ENCODE peak calls at places on chromosomes 4 and X, in five cellular contexts. Y is colonic mucosa, T is fibroblast of lung, M is GM10248, L is WERI-Rb-1. K is an unnamed sample.

GRCh38 chrX:2423293-2423692 is 77.5 kb downstream of the DHRSX start:
- DNase-seq in Y (no peak), T (peak), M (no peak), L (no peak), K (no peak)

GRCh38 chrX:101260435-101260834 is 30.7 kb downstream of the TAF7L start:
- DNase-seq in Y (no peak), T (no peak), M (no peak), L (peak), K (no peak)

GRCh38 chr4:75800972-75801371 is 76.6 kb downstream of the USO1 start:
- DNase-seq in Y (no peak), T (no peak), M (no peak), L (no peak), K (no peak)

GRCh38 chr4:98908182-98908581 is 20.8 kb downstream of the EIF4E start:
- DNase-seq in Y (no peak), T (peak), M (no peak), L (no peak), K (no peak)

GRCh38 chr4:94253036-94253435 is 45.4 kb downstream of the SMARCAD1 start:
- DNase-seq in Y (no peak), T (peak), M (no peak), L (no peak), K (no peak)

GRCh38 chr4:86595426-86595805 is 1.3 kb downstream of the PTPN13 start:
- DNase-seq in Y (no peak), T (peak), M (no peak), L (peak), K (no peak)

GRCh38 chrX:135345328-135345645 is 36.0 kb downstream of the ETDC start:
- DNase-seq in Y (peak), T (peak), M (no peak), L (no peak), K (no peak)

GRCh38 chrX:74259879-74260491 is 44.0 kb upstream of the ZCCHC13 start:
- DNase-seq in Y (no peak), T (no peak), M (no peak), L (no peak), K (no peak)

GRCh38 chr4:121675715-121676114 is 21.1 kb downstream of the ANXA5 start:
- DNase-seq in Y (no peak), T (peak), M (no peak), L (no peak), K (no peak)

GRCh38 chr4:3293410-3294391 is 880 bp downstream of the RGS12 start:
- DNase-seq in Y (peak), T (no peak), M (no peak), L (no peak), K (no peak)

GRCh38 chrX:19658030-19658429 is 142.7 kb upstream of the MAP3K15 start:
- DNase-seq in Y (no peak), T (peak), M (no peak), L (no peak), K (no peak)

GRCh38 chrX:136528645-136529315 is 3.2 kb upstream of the VGLL1 start:
- DNase-seq in Y (no peak), T (no peak), M (no peak), L (no peak), K (no peak)

GRCh38 chrX:129791961-129792570 is 12.3 kb downstream of the SASH3 start:
- DNase-seq in Y (no peak), T (no peak), M (no peak), L (no peak), K (no peak)

DNA sequence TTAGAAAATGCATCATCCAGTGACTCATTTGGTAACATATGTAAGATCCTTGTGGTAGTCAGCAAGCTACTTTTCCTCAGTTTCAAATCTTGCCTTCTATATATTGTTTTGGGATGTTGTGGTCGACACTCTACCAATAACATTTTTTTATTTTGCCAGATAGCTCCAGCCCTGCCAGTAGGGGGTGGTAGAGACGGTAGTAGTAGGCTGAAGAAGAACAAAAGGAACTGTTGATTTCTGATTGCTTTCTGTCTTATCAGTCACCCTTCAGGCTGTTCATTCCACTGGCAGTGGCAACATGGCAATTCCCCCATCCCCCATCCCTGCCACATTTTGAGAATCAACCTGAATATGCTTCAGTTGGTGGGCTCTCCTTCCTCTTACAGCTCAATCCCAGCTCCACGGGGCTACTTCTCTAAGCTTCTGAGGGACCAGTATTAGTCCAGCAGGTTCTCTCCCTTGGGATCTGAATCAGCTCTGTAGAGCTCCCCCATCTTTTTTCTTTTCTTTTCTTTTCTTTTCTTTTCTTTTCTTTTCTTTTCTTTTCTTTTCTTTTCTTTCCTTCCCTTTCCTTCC is 171.5 kb upstream of the VEGFC start:
- DNase-seq in Y (no peak), T (no peak), M (no peak), L (no peak), K (no peak)
- TF ChIP-seq CTCF in Y (no peak), T (peak), M (peak), L (peak), K (no peak)

GRCh38 chr4:186193851-186194250 is 2.5 kb downstream of the CYP4V2 start:
- DNase-seq in Y (no peak), T (no peak), M (no peak), L (no peak), K (no peak)

GRCh38 chr4:186191266-186192067 is at the start of gene CYP4V2:
- DNase-seq in Y (peak), T (peak), M (peak), L (peak), K (peak)

GRCh38 chr4:186189656-186190055 is 1.7 kb upstream of the CYP4V2 start:
- DNase-seq in Y (no peak), T (no peak), M (no peak), L (no peak), K (peak)

GRCh38 chr4:186190456-186191265 is 706 bp upstream of the CYP4V2 start:
- DNase-seq in Y (peak), T (peak), M (peak), L (peak), K (peak)

DNA sequence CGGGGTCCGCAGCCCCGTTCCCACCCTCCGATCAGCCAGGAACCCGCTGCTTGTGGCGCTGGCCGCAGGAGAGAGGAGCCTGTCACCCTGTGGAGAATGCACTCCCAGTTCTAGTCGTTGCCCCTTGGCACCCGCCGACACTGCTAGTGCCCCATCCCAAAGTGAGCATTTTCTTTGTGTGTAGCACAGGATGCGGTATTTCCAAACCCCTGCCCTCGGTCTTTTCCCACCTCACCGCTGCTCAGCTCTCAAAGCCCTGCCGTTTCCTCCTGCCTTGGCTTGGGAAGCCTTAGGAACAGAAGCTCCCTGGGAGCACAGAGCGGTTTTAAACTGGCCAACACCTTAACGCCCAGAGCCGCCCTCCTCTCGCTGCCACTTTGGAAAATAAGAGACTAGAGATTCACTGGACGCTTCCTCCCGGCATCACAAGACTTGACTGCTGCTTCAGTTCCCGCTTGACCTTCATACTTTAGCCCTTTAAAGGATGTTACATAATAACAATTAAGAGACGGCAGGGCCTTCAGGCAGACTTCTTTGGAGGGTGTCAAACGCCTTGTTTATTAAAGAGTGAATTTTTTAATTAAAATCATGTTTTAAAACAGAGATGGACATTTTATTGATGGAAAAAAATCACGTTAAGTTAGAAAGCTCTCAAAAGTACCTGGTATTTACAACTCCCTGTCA is 843 bp downstream of the CYP4V2 start:
- DNase-seq in Y (peak), T (peak), M (no peak), L (peak), K (peak)
- TF ChIP-seq CTCF in Y (no peak), T (no peak), M (no peak), L (no peak), K (no peak)

GRCh38 chr4:187668683-187669082 is 326.9 kb upstream of the ZFP42 start:
- DNase-seq in Y (no peak), T (peak), M (no peak), L (no peak), K (peak)

GRCh38 chr4:187663076-187663475 is 332.5 kb upstream of the ZFP42 start:
- DNase-seq in Y (no peak), T (peak), M (no peak), L (no peak), K (no peak)

GRCh38 chr4:187664011-187664410 is 331.6 kb upstream of the ZFP42 start:
- DNase-seq in Y (no peak), T (no peak), M (no peak), L (no peak), K (no peak)

GRCh38 chr4:187667095-187667494 is 328.5 kb upstream of the ZFP42 start:
- DNase-seq in Y (no peak), T (no peak), M (no peak), L (no peak), K (no peak)

GRCh38 chr4:187666634-187667033 is 328.9 kb upstream of the ZFP42 start:
- DNase-seq in Y (no peak), T (no peak), M (no peak), L (no peak), K (no peak)
- TF ChIP-seq CTCF in Y (no peak), T (no peak), M (no peak), L (no peak), K (no peak)

GRCh38 chrX:36961590-36961989 is 46.6 kb upstream of the FAM47C start:
- DNase-seq in Y (no peak), T (no peak), M (no peak), L (no peak), K (no peak)
- TF ChIP-seq CTCF in Y (no peak), T (no peak), M (no peak), L (peak), K (no peak)

DNA sequence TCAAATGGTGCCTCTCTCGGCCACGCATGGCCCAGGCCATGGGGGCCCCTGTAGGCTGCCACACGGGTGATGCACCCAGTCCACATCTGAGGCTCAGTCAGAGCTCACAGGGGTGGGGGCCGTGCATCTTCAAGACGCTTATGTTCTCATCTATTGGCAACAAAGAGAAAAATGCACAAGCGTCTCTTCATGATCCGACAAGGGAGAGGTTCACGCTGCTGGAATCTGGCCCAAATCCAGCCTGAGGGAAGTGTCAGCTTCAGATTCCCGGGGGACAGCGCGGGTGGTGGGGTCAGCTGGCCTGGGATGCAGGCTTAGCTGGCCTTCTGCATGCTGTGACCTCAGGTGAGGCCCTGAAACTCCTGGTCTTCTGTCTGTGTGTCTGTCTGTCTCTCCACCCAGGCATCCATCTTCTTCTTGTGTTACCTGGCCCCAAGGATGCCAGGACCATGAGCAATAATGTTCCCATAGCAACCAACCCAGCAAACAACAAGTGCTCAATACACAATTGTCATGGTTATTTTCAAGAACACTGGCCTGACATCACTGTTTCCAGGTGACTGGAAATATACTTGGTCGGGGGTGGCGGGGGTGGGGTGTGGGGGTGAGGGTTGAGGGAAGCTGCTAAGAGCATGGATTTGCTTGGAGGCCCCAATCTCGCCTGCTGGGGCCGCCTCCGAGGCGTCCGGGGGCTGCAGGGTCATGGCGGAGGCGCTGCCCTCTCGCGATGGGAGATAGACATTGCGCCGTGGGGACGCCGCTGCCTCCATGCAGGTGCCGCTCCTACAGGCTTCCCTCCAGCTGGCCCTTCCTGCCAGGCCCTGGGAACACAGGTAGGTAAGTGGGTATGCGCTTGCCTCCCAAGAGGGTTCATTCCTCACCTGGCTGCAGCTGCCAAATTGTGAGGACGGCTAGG is 48.3 kb downstream of the ABLIM2 start:
- DNase-seq in Y (no peak), T (peak), M (no peak), L (peak), K (peak)
- TF ChIP-seq CTCF in Y (no peak), T (no peak), M (no peak), L (peak), K (peak)

GRCh38 chr4:7697326-7697725 is 242.3 kb downstream of the AFAP1 start:
- DNase-seq in Y (no peak), T (no peak), M (no peak), L (no peak), K (no peak)

GRCh38 chr4:7699040-7699439 is 240.6 kb downstream of the AFAP1 start:
- DNase-seq in Y (no peak), T (peak), M (no peak), L (no peak), K (no peak)

GRCh38 chr4:7697821-7698220 is 241.8 kb downstream of the AFAP1 start:
- DNase-seq in Y (no peak), T (no peak), M (no peak), L (no peak), K (no peak)

GRCh38 chr4:7699825-7700224 is 239.8 kb downstream of the AFAP1 start:
- DNase-seq in Y (no peak), T (no peak), M (no peak), L (no peak), K (no peak)

DNA sequence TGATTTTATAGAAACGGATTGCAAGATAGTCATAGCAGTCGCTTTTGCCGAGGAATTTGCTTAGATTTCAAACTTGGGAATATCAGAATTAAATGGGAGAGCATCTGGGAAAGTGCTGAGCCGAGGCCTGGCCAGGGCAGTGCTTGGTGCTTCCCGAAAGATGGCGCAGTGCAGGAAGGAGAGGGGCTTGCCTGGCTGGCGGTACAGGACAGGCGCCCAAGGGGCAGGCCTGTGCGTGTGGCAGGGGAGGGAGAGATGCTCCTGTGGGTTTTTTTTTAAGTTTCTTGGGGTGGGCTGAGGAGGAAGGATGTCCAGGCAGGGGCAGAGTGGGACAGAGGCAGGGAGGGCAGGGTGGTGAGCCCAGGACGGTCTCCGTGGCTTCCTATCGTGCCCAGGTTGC is 241.1 kb downstream of the AFAP1 start:
- DNase-seq in Y (no peak), T (peak), M (no peak), L (no peak), K (no peak)
- TF ChIP-seq CTCF in Y (no peak), T (no peak), M (no peak), L (no peak), K (no peak)

GRCh38 chrX:15469613-15470012 is 23.5 kb downstream of the PIR start:
- DNase-seq in Y (no peak), T (no peak), M (no peak), L (no peak), K (no peak)

GRCh38 chrX:15465347-15465746 is 27.8 kb downstream of the PIR start:
- DNase-seq in Y (no peak), T (peak), M (peak), L (no peak), K (peak)

GRCh38 chrX:15468036-15468435 is 25.1 kb downstream of the PIR start:
- DNase-seq in Y (no peak), T (peak), M (peak), L (no peak), K (no peak)

GRCh38 chrX:15464704-15465103 is 28.4 kb downstream of the PIR start:
- DNase-seq in Y (no peak), T (peak), M (no peak), L (no peak), K (no peak)

DNA sequence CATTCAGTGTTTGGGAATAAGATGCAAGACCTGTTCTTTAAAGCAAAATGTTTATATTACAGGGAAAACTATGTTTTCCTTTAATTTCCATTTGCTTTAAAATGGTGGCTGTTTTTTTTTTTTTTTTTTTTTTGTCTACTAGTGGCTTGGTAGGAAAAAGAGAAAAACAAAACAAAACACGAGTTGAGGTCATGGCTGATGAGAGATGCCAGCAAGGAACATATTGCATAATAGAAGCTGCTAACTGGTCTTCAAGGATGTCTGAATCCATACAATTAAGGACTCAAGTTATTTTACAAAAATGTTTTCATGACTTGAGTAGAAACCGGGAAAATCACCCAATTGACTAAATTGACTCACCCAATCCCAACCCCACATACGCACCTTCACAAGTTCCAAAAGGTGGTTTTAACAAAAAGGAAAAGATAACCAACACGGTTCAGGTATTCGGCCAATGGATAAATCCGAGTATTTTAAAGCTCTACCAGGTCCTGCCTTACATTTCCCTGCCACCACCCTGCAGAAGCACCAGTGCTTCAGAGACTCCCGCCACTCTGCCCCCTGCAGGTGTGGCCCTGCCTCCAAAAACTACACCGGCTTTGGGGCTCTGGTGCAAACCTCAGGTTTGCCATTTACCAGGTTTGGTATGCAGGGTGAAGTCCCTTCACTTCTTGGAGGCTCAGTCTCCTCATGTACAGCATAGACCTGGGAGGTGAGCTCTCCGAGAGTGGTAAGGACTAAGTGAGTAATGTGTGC is 27.1 kb downstream of the PIR start:
- DNase-seq in Y (no peak), T (no peak), M (no peak), L (peak), K (peak)
- TF ChIP-seq CTCF in Y (no peak), T (peak), M (no peak), L (peak), K (no peak)

K was measured in activated CD8-positive, alpha-beta T cell treated with anti-CD3 and anti-CD28 coated beads for 36 hours.